ENCODE peak calls at places on chromosomes 1 and 21, in seven cellular contexts. One of them, this sample, is unnamed.

GRCh38 chr21:34603002-34603709 is 11.8 kb downstream of the RCAN1 start:
- DNase-seq in KBM-7: peak; percentile 75
- DNase-seq in non-pigmented ciliary epithelial cell: no peak
- DNase-seq in ascending aorta: peak; percentile 91
- DNase-seq in neuronal stem cell: peak; percentile 53
- DNase-seq in hepatocyte: peak; percentile 89
- DNase-seq in kidney glomerular epithelial cell: peak; percentile 17
- DNase-seq in this sample: peak; percentile 88

GRCh38 chr1:117620440-117620839 is 14.6 kb downstream of the TENT5C start:
- DNase-seq in KBM-7: no peak
- DNase-seq in non-pigmented ciliary epithelial cell: no peak
- DNase-seq in ascending aorta: no peak
- DNase-seq in neuronal stem cell: no peak
- DNase-seq in hepatocyte: no peak
- DNase-seq in kidney glomerular epithelial cell: no peak
- DNase-seq in this sample: no peak

GRCh38 chr1:55331355-55331754 is 116.2 kb upstream of the USP24 start:
- DNase-seq in KBM-7: no peak
- DNase-seq in non-pigmented ciliary epithelial cell: no peak
- DNase-seq in ascending aorta: no peak
- DNase-seq in neuronal stem cell: no peak
- DNase-seq in hepatocyte: no peak
- DNase-seq in kidney glomerular epithelial cell: no peak
- DNase-seq in this sample: no peak

GRCh38 chr1:10969267-10969970 is 43.0 kb upstream of the TARDBP start:
- DNase-seq in KBM-7: no peak
- DNase-seq in non-pigmented ciliary epithelial cell: no peak
- DNase-seq in ascending aorta: no peak
- DNase-seq in neuronal stem cell: peak; percentile 38
- DNase-seq in hepatocyte: no peak
- DNase-seq in kidney glomerular epithelial cell: no peak
- DNase-seq in this sample: no peak

GRCh38 chr1:232319106-232319505 is 310.8 kb downstream of the SIPA1L2 start:
- DNase-seq in KBM-7: no peak
- DNase-seq in non-pigmented ciliary epithelial cell: no peak
- DNase-seq in ascending aorta: no peak
- DNase-seq in neuronal stem cell: no peak
- DNase-seq in hepatocyte: no peak
- DNase-seq in kidney glomerular epithelial cell: no peak
- DNase-seq in this sample: no peak

GRCh38 chr1:246311461-246311860 is 195.6 kb downstream of the SMYD3 start:
- DNase-seq in KBM-7: no peak
- DNase-seq in non-pigmented ciliary epithelial cell: no peak
- DNase-seq in ascending aorta: no peak
- DNase-seq in neuronal stem cell: no peak
- DNase-seq in hepatocyte: no peak
- DNase-seq in kidney glomerular epithelial cell: no peak
- DNase-seq in this sample: no peak

GRCh38 chr1:188194916-188195315 is 1366.2 kb downstream of the PLA2G4A start:
- DNase-seq in KBM-7: no peak
- DNase-seq in non-pigmented ciliary epithelial cell: no peak
- DNase-seq in ascending aorta: no peak
- DNase-seq in neuronal stem cell: no peak
- DNase-seq in hepatocyte: no peak
- DNase-seq in kidney glomerular epithelial cell: no peak
- DNase-seq in this sample: no peak

GRCh38 chr1:54606990-54607325 is 16.4 kb downstream of the FAM151A start:
- DNase-seq in KBM-7: no peak
- DNase-seq in non-pigmented ciliary epithelial cell: no peak
- DNase-seq in ascending aorta: no peak
- DNase-seq in neuronal stem cell: no peak
- DNase-seq in hepatocyte: no peak
- DNase-seq in kidney glomerular epithelial cell: no peak
- DNase-seq in this sample: no peak

GRCh38 chr1:27931184-27931583 is 3.6 kb upstream of the SMPDL3B start:
- DNase-seq in KBM-7: no peak
- DNase-seq in non-pigmented ciliary epithelial cell: no peak
- DNase-seq in ascending aorta: no peak
- DNase-seq in neuronal stem cell: no peak
- DNase-seq in hepatocyte: no peak
- DNase-seq in kidney glomerular epithelial cell: no peak
- DNase-seq in this sample: no peak

GRCh38 chr1:159469921-159470595 is 30.5 kb downstream of the OR10J1 start:
- DNase-seq in KBM-7: no peak
- DNase-seq in non-pigmented ciliary epithelial cell: no peak
- DNase-seq in ascending aorta: no peak
- DNase-seq in neuronal stem cell: no peak
- DNase-seq in hepatocyte: no peak
- DNase-seq in kidney glomerular epithelial cell: no peak
- DNase-seq in this sample: peak; percentile 34